ENCODE peak calls at places on chromosomes 11 and 22, in four cellular contexts. U is progenitor cell of endocrine pancreas, T is LHCN-M2, V is globus pallidus. E is an unnamed sample.

GRCh38 chr11:27464155-27464759 is 8.3 kb downstream of the LGR4 start:
- DNase-seq in T (no peak), V (no peak), U (no peak), E (no peak)

GRCh38 chr11:119624102-119624615 is 104.8 kb downstream of the NECTIN1 start:
- DNase-seq in T (no peak), U (no peak), V (no peak), E (no peak)

GRCh38 chr11:131763193-131763890 is 392.9 kb downstream of the NTM start:
- DNase-seq in T (no peak), U (no peak), V (no peak), E (no peak)

GRCh38 chr22:46830001-46830715 is 67.7 kb downstream of the TBC1D22A start:
- DNase-seq in V (no peak), U (no peak), T (peak; percentile 82), E (no peak)

GRCh38 chr11:27370374-27370773 is 7.4 kb upstream of the CCDC34 start:
- DNase-seq in T (no peak), V (no peak), U (no peak), E (no peak)

GRCh38 chr11:43366597-43367121 is 7.9 kb downstream of the TTC17 start:
- DNase-seq in V (no peak), U (no peak), T (peak; percentile 17), E (no peak)

GRCh38 chr22:25134028-25134427 is 65.6 kb upstream of the CRYBB3 start:
- DNase-seq in V (no peak), T (no peak), U (no peak), E (no peak)

GRCh38 chr11:116035972-116036371 is 531.8 kb upstream of the CADM1 start:
- DNase-seq in T (no peak), U (no peak), V (no peak), E (no peak)